ENCODE peak calls at places on chromosomes 2 and 18, in six cellular contexts. One of them, this sample, is unnamed.

GRCh38 chr2:46988733-46989481 is 73.3 kb upstream of the MCFD2 start:
- DNase-seq in GM23338: peak
- DNase-seq in PC-3: no peak
- DNase-seq in OCI-LY7: peak
- DNase-seq in neural progenitor cell: peak
- DNase-seq in neuronal stem cell: no peak
- DNase-seq in this sample: no peak

GRCh38 chr2:58967736-58968135 is 726.6 kb upstream of the FANCL start:
- DNase-seq in GM23338: no peak
- DNase-seq in neuronal stem cell: no peak
- DNase-seq in neural progenitor cell: no peak
- DNase-seq in OCI-LY7: no peak
- DNase-seq in PC-3: peak
- DNase-seq in this sample: no peak

GRCh38 chr2:25042321-25043240 is 705 bp downstream of the EFR3B start:
- DNase-seq in OCI-LY7: no peak
- DNase-seq in neuronal stem cell: peak
- DNase-seq in PC-3: peak
- DNase-seq in GM23338: peak
- DNase-seq in neural progenitor cell: peak
- DNase-seq in this sample: peak

GRCh38 chr2:51201295-51201694 is 169.4 kb upstream of the NRXN1 start:
- DNase-seq in PC-3: no peak
- DNase-seq in GM23338: no peak
- DNase-seq in OCI-LY7: no peak
- DNase-seq in neuronal stem cell: no peak
- DNase-seq in neural progenitor cell: no peak
- DNase-seq in this sample: no peak

GRCh38 chr2:185700883-185701282 is 37.7 kb upstream of the FSIP2 start:
- DNase-seq in neural progenitor cell: peak
- DNase-seq in PC-3: no peak
- DNase-seq in neuronal stem cell: no peak
- DNase-seq in GM23338: peak
- DNase-seq in OCI-LY7: no peak
- DNase-seq in this sample: no peak

GRCh38 chr2:176483481-176483880 is 214.2 kb downstream of the MTX2 start:
- DNase-seq in neural progenitor cell: no peak
- DNase-seq in PC-3: no peak
- DNase-seq in OCI-LY7: no peak
- DNase-seq in neuronal stem cell: no peak
- DNase-seq in GM23338: no peak
- DNase-seq in this sample: no peak

GRCh38 chr2:1481406-1482252 is 68.4 kb downstream of the TPO start:
- DNase-seq in PC-3: no peak
- DNase-seq in neural progenitor cell: no peak
- DNase-seq in neuronal stem cell: no peak
- DNase-seq in GM23338: no peak
- DNase-seq in OCI-LY7: no peak
- DNase-seq in this sample: no peak

GRCh38 chr2:86039178-86039962 is 66.3 kb downstream of the POLR1A start:
- DNase-seq in PC-3: no peak
- DNase-seq in OCI-LY7: peak
- DNase-seq in neuronal stem cell: no peak
- DNase-seq in neural progenitor cell: no peak
- DNase-seq in GM23338: no peak
- DNase-seq in this sample: no peak

GRCh38 chr2:69464575-69464974 is 27.3 kb upstream of the NFU1 start:
- DNase-seq in GM23338: no peak
- DNase-seq in OCI-LY7: no peak
- DNase-seq in neuronal stem cell: no peak
- DNase-seq in PC-3: no peak
- DNase-seq in neural progenitor cell: no peak
- DNase-seq in this sample: no peak
- H3K27ac ChIP-seq in GM23338: no peak
- H3K27ac ChIP-seq in OCI-LY7: no peak
- H3K27ac ChIP-seq in neuronal stem cell: no peak
- H3K27ac ChIP-seq in PC-3: no peak
- H3K27ac ChIP-seq in neural progenitor cell: no peak
- H3K27ac ChIP-seq in this sample: no peak

DNA sequence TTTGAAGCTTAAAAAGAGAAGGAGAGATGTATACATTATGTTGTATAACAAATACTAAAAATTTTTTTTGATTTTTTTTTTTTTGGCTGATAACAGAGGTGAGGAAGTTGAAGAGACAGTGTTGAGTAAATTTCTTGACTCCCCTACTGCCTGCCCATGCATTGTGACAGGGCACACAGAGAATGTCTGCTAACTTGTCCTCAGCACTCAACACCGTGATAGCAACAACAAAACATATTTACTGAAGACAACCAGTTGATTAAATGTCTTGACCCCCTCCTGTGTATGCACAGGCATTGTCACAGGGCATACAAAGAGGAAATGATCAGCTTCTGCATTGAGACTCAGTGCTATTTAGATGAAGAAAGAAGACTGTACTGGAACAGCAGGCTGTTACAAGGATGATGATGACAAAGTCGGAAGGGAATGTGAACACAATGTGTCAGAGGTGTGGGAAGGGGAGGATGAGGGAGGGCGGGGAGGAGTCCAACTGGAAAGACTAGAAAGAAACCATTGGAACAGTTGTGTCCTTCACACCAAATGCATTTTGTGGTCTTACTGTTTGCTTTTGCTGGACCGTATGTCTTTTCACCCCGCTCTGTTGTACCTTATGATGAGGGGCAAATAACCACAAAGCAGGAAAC is 89.5 kb downstream of the CERS6 start:
- DNase-seq in PC-3: peak
- DNase-seq in OCI-LY7: no peak
- DNase-seq in neuronal stem cell: peak
- DNase-seq in neural progenitor cell: peak
- DNase-seq in GM23338: no peak
- DNase-seq in this sample: peak
- H2AFZ ChIP-seq in PC-3: peak
- H2AFZ ChIP-seq in OCI-LY7: no peak
- H2AFZ ChIP-seq in neuronal stem cell: no peak
- H2AFZ ChIP-seq in neural progenitor cell: no peak
- H2AFZ ChIP-seq in GM23338: no peak
- H2AFZ ChIP-seq in this sample: peak

DNA sequence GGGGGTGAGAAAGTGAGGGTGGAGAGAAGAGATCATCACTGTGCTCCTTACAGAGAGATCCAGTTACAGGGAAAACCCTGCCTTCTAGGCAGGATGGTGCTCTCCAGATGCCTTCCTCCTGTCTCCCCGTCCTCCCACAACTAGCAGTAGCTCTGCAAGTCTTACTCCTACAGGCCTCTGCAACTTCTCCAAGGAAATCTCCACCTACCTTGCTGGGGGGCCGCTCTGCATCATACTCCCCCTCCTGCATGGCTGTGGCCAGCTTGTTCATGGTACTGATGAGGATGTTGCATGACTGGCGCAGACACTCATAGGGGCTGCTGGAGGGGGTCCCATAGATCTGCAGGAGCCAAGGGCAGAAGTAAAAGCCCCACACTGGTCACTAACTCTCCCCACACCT is 14.1 kb downstream of the DCTN1 start:
- DNase-seq in PC-3: no peak
- DNase-seq in neural progenitor cell: no peak
- DNase-seq in OCI-LY7: no peak
- DNase-seq in neuronal stem cell: no peak
- DNase-seq in GM23338: no peak
- DNase-seq in this sample: no peak
- H3K4me2 ChIP-seq in PC-3: no peak
- H3K4me2 ChIP-seq in neural progenitor cell: no peak
- H3K4me2 ChIP-seq in OCI-LY7: no peak
- H3K4me2 ChIP-seq in neuronal stem cell: no peak
- H3K4me2 ChIP-seq in GM23338: no peak
- H3K4me2 ChIP-seq in this sample: no peak

DNA sequence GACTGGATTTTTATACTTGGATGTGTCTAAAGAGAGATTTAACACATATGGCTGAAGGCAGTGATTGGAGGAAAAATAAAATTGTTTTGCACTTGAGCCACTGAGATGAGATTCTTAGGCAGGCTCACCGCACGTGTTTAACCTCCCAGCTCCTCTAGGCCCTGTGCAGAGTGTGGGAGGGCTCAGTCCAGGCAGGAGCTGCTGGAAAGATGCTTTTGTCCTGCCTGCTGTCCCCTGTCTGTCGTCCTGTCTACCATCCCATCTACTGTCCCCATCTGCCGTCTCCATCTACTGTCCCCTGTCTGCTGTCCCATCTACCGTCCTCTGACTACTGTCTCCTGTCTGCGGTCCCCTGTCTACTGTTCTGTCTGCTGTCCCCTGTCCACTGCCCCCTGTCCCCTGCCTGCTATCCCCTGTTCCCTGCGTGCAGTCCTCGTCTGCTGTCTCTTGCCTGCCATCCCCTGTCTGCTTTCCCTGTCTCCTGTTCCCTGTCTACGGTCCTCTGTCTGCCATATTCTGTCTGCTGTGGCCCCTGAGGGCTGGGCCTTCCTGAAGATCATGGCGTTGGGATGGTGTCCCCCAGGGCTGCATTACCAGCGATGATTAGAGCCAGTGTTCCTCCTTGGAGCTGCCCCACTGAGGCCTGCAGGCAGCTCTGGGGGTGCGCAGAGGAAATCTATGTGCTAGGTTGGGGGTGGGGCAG is 43.7 kb upstream of the HS6ST1 start:
- DNase-seq in GM23338: no peak
- DNase-seq in neural progenitor cell: peak
- DNase-seq in OCI-LY7: no peak
- DNase-seq in PC-3: no peak
- DNase-seq in neuronal stem cell: no peak
- DNase-seq in this sample: peak
- H3K27ac ChIP-seq in GM23338: peak
- H3K27ac ChIP-seq in neural progenitor cell: peak
- H3K27ac ChIP-seq in OCI-LY7: no peak
- H3K27ac ChIP-seq in PC-3: no peak
- H3K27ac ChIP-seq in neuronal stem cell: peak
- H3K27ac ChIP-seq in this sample: no peak

DNA sequence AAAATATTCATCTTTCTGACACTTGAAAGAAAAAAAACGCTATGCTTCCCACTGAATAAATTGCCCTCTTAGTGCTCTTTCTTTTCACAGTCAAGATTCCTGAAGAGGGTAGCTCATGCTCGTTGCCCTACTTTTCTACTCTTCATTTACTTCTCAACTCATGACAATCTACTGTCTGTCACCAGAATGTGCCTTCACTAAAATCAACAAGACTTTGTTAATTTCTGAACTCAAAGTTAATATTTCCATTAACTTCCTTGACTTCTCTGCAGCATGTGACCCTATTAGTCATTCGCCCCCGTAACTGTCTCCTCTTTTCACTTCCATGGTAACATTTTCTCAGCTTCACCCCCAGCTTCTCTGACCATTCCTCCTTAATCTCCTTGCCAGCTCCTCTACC is 98.9 kb upstream of the MAPRE2 start:
- DNase-seq in GM23338: no peak
- DNase-seq in neural progenitor cell: no peak
- DNase-seq in PC-3: no peak
- DNase-seq in OCI-LY7: no peak
- DNase-seq in neuronal stem cell: no peak
- DNase-seq in this sample: no peak
- H2AFZ ChIP-seq in GM23338: peak
- H2AFZ ChIP-seq in neural progenitor cell: no peak
- H2AFZ ChIP-seq in PC-3: no peak
- H2AFZ ChIP-seq in OCI-LY7: no peak
- H2AFZ ChIP-seq in neuronal stem cell: no peak
- H2AFZ ChIP-seq in this sample: no peak

GRCh38 chr2:238888781-238889180 is 40.9 kb downstream of the TWIST2 start:
- DNase-seq in OCI-LY7: no peak
- DNase-seq in neural progenitor cell: no peak
- DNase-seq in GM23338: no peak
- DNase-seq in neuronal stem cell: no peak
- DNase-seq in PC-3: no peak
- DNase-seq in this sample: peak
- H3K4me2 ChIP-seq in OCI-LY7: no peak
- H3K4me2 ChIP-seq in neural progenitor cell: no peak
- H3K4me2 ChIP-seq in GM23338: no peak
- H3K4me2 ChIP-seq in neuronal stem cell: no peak
- H3K4me2 ChIP-seq in PC-3: no peak
- H3K4me2 ChIP-seq in this sample: no peak

GRCh38 chr2:232870002-232870765 is at the start of gene SNORC:
- DNase-seq in GM23338: no peak
- DNase-seq in neuronal stem cell: no peak
- DNase-seq in PC-3: no peak
- DNase-seq in OCI-LY7: no peak
- DNase-seq in neural progenitor cell: no peak
- DNase-seq in this sample: peak
- H3K27ac ChIP-seq in GM23338: no peak
- H3K27ac ChIP-seq in neuronal stem cell: no peak
- H3K27ac ChIP-seq in PC-3: no peak
- H3K27ac ChIP-seq in OCI-LY7: no peak
- H3K27ac ChIP-seq in neural progenitor cell: no peak
- H3K27ac ChIP-seq in this sample: no peak

DNA sequence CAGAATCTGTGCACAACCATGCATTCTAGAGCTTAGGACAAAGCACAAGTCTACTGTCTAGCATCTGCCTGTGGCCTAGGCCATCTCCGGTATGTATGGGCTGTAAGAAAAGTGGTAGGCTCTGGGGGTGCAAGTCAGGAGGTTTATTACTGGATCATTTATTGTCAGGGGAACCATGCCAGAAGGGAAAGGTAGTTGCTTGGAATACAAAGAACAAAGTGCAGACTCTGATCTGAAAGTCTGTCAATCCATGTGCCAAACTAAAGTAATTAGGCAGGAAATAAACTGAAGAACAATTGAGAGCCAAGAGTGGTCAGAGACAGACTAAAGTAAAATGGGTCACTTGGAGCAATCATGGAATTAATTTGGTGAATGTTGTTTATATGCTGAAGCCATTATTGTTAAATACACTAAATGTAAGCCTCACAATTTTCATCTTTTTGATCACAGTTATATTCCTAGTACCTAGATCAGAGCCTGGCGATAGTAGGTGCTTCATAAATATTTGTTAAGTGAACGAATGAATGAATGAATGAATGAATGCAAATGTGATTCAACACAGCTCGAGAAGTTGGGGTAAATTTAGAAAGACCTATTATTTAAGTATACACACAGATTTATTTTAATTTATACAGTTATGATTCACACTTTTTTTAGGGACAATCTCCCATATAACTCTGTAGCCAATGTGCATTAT is 260.7 kb upstream of the STON1 start:
- DNase-seq in neuronal stem cell: no peak
- DNase-seq in GM23338: no peak
- DNase-seq in OCI-LY7: no peak
- DNase-seq in PC-3: no peak
- DNase-seq in neural progenitor cell: no peak
- DNase-seq in this sample: no peak
- H2AFZ ChIP-seq in neuronal stem cell: no peak
- H2AFZ ChIP-seq in GM23338: peak
- H2AFZ ChIP-seq in OCI-LY7: no peak
- H2AFZ ChIP-seq in PC-3: no peak
- H2AFZ ChIP-seq in neural progenitor cell: no peak
- H2AFZ ChIP-seq in this sample: no peak

GRCh38 chr2:215931256-215931903 is 82.0 kb downstream of the MREG start:
- DNase-seq in PC-3: peak
- DNase-seq in OCI-LY7: peak
- DNase-seq in neural progenitor cell: peak
- DNase-seq in neuronal stem cell: peak
- DNase-seq in GM23338: peak
- DNase-seq in this sample: peak
- H3K4me2 ChIP-seq in PC-3: peak
- H3K4me2 ChIP-seq in OCI-LY7: no peak
- H3K4me2 ChIP-seq in neural progenitor cell: no peak
- H3K4me2 ChIP-seq in neuronal stem cell: no peak
- H3K4me2 ChIP-seq in GM23338: no peak
- H3K4me2 ChIP-seq in this sample: peak